ENCODE peak calls at places on chromosome 5, in five cellular contexts. One of them, this sample, is unnamed.
A peak's percentile ranks its signal among the peaks of the same experiment; 100 is the strongest.

GRCh38 chr5:73307645-73308346 is 134.8 kb downstream of the TMEM174 start:
- DNase-seq in IMR-90: no peak
- DNase-seq in Right ventricle myocardium superior: no peak
- DNase-seq in H9: no peak
- DNase-seq in lung microvascular endothelial cell: no peak
- DNase-seq in this sample: no peak

GRCh38 chr5:777756-778161 is 6.8 kb downstream of the ZDHHC11B start:
- DNase-seq in H9: peak; percentile 21
- DNase-seq in IMR-90: no peak
- DNase-seq in lung microvascular endothelial cell: no peak
- DNase-seq in Right ventricle myocardium superior: no peak
- DNase-seq in this sample: no peak

GRCh38 chr5:15772131-15772530 is 272.2 kb downstream of the FBXL7 start:
- DNase-seq in H9: no peak
- DNase-seq in Right ventricle myocardium superior: no peak
- DNase-seq in lung microvascular endothelial cell: no peak
- DNase-seq in IMR-90: no peak
- DNase-seq in this sample: no peak

GRCh38 chr5:37071901-37072581 is 177.1 kb downstream of the CPLANE1 start:
- DNase-seq in IMR-90: peak; percentile 91
- DNase-seq in lung microvascular endothelial cell: peak; percentile 79
- DNase-seq in Right ventricle myocardium superior: no peak
- DNase-seq in H9: no peak
- DNase-seq in this sample: peak; percentile 65

GRCh38 chr5:151130922-151131891 is 26.4 kb downstream of the ANXA6 start:
- DNase-seq in H9: no peak
- DNase-seq in Right ventricle myocardium superior: no peak
- DNase-seq in lung microvascular endothelial cell: no peak
- DNase-seq in IMR-90: peak; percentile 32
- DNase-seq in this sample: no peak

GRCh38 chr5:68216737-68217231 is 1.2 kb downstream of the PIK3R1 start:
- DNase-seq in Right ventricle myocardium superior: no peak
- DNase-seq in lung microvascular endothelial cell: peak; percentile 35
- DNase-seq in IMR-90: peak; percentile 27
- DNase-seq in H9: no peak
- DNase-seq in this sample: peak; percentile 8

GRCh38 chr5:134580001-134580460 is 52.6 kb downstream of the SAR1B start:
- DNase-seq in Right ventricle myocardium superior: no peak
- DNase-seq in IMR-90: no peak
- DNase-seq in lung microvascular endothelial cell: peak; percentile 85
- DNase-seq in H9: no peak
- DNase-seq in this sample: no peak

GRCh38 chr5:172361566-172362238 is 78.1 kb upstream of the UBTD2 start:
- DNase-seq in IMR-90: peak; percentile 100
- DNase-seq in H9: no peak
- DNase-seq in Right ventricle myocardium superior: peak; percentile 56
- DNase-seq in lung microvascular endothelial cell: peak; percentile 92
- DNase-seq in this sample: peak; percentile 96

GRCh38 chr5:113804264-113804663 is 290.8 kb downstream of the YTHDC2 start:
- DNase-seq in lung microvascular endothelial cell: peak; percentile 14
- DNase-seq in Right ventricle myocardium superior: no peak
- DNase-seq in IMR-90: peak; percentile 6
- DNase-seq in H9: no peak
- DNase-seq in this sample: no peak

GRCh38 chr5:35919191-35919590 is 19.2 kb downstream of the CAPSL start:
- DNase-seq in H9: no peak
- DNase-seq in lung microvascular endothelial cell: peak; percentile 74
- DNase-seq in IMR-90: peak; percentile 95
- DNase-seq in Right ventricle myocardium superior: no peak
- DNase-seq in this sample: peak; percentile 85

GRCh38 chr5:180908998-180909731 is 10.2 kb downstream of the BTNL8 start:
- DNase-seq in H9: no peak
- DNase-seq in IMR-90: no peak
- DNase-seq in lung microvascular endothelial cell: no peak
- DNase-seq in Right ventricle myocardium superior: no peak
- DNase-seq in this sample: no peak

GRCh38 chr5:120160120-120160895 is 303.8 kb upstream of the PRR16 start:
- DNase-seq in IMR-90: peak; percentile 89
- DNase-seq in H9: no peak
- DNase-seq in Right ventricle myocardium superior: no peak
- DNase-seq in lung microvascular endothelial cell: peak; percentile 38
- DNase-seq in this sample: peak; percentile 10

GRCh38 chr5:95668216-95668615 is 14.6 kb downstream of the SPATA9 start:
- DNase-seq in lung microvascular endothelial cell: peak; percentile 19
- DNase-seq in H9: no peak
- DNase-seq in Right ventricle myocardium superior: no peak
- DNase-seq in IMR-90: peak; percentile 54
- DNase-seq in this sample: no peak

GRCh38 chr5:108700928-108701327 is 46.8 kb upstream of the FER start:
- DNase-seq in IMR-90: no peak
- DNase-seq in H9: no peak
- DNase-seq in Right ventricle myocardium superior: no peak
- DNase-seq in lung microvascular endothelial cell: no peak
- DNase-seq in this sample: no peak

GRCh38 chr5:160254706-160255105 is 25.4 kb downstream of the FABP6 start:
- DNase-seq in IMR-90: no peak
- DNase-seq in Right ventricle myocardium superior: no peak
- DNase-seq in H9: no peak
- DNase-seq in lung microvascular endothelial cell: no peak
- DNase-seq in this sample: no peak

GRCh38 chr5:31833005-31833404 is 194.1 kb downstream of the PDZD2 start:
- DNase-seq in IMR-90: no peak
- DNase-seq in Right ventricle myocardium superior: no peak
- DNase-seq in lung microvascular endothelial cell: no peak
- DNase-seq in H9: no peak
- DNase-seq in this sample: no peak

GRCh38 chr5:149645236-149645635 is 63.9 kb downstream of the ARHGEF37 start:
- DNase-seq in lung microvascular endothelial cell: no peak
- DNase-seq in IMR-90: no peak
- DNase-seq in H9: no peak
- DNase-seq in Right ventricle myocardium superior: no peak
- DNase-seq in this sample: no peak

GRCh38 chr5:56327810-56328209 is 94.7 kb upstream of the ANKRD55 start:
- DNase-seq in H9: no peak
- DNase-seq in Right ventricle myocardium superior: no peak
- DNase-seq in IMR-90: no peak
- DNase-seq in lung microvascular endothelial cell: no peak
- DNase-seq in this sample: no peak

GRCh38 chr5:151196556-151197290 is 27.2 kb downstream of the CCDC69 start:
- DNase-seq in IMR-90: no peak
- DNase-seq in H9: no peak
- DNase-seq in Right ventricle myocardium superior: no peak
- DNase-seq in lung microvascular endothelial cell: no peak
- DNase-seq in this sample: no peak

GRCh38 chr5:41876678-41877077 is 6.5 kb upstream of the OXCT1 start:
- DNase-seq in Right ventricle myocardium superior: no peak
- DNase-seq in lung microvascular endothelial cell: no peak
- DNase-seq in IMR-90: no peak
- DNase-seq in H9: no peak
- DNase-seq in this sample: no peak

GRCh38 chr5:124660229-124661093 is 86.0 kb downstream of the ZNF608 start:
- DNase-seq in H9: no peak
- DNase-seq in Right ventricle myocardium superior: no peak
- DNase-seq in lung microvascular endothelial cell: peak; percentile 79
- DNase-seq in IMR-90: no peak
- DNase-seq in this sample: peak; percentile 31

GRCh38 chr5:54518146-54519082 is 855 bp downstream of the SNX18 start:
- DNase-seq in H9: peak; percentile 46
- DNase-seq in lung microvascular endothelial cell: peak; percentile 63
- DNase-seq in Right ventricle myocardium superior: peak; percentile 81
- DNase-seq in IMR-90: peak; percentile 49
- DNase-seq in this sample: no peak

GRCh38 chr5:173780356-173781234 is 107.6 kb upstream of the CPEB4 start:
- DNase-seq in Right ventricle myocardium superior: no peak
- DNase-seq in IMR-90: no peak
- DNase-seq in lung microvascular endothelial cell: no peak
- DNase-seq in H9: no peak
- DNase-seq in this sample: no peak

This sample was measured in AG08395.